ENCODE peak calls at places on chromosomes 11 and 22, in four cellular contexts. One of them, this sample, is unnamed.

GRCh38 chr11:92628401-92629292 is 340.8 kb upstream of the MTNR1B start:
- DNase-seq in mucosa of gallbladder: no peak
- DNase-seq in aorta: no peak
- DNase-seq in HTR-8/SVneo: no peak
- DNase-seq in this sample: peak

GRCh38 chr11:46557684-46558151 is 36.1 kb downstream of the AMBRA1 start:
- DNase-seq in mucosa of gallbladder: no peak
- DNase-seq in HTR-8/SVneo: no peak
- DNase-seq in aorta: no peak
- DNase-seq in this sample: no peak

GRCh38 chr11:85407648-85408047 is 219.5 kb downstream of the DLG2 start:
- DNase-seq in aorta: no peak
- DNase-seq in HTR-8/SVneo: no peak
- DNase-seq in mucosa of gallbladder: no peak
- DNase-seq in this sample: no peak

GRCh38 chr11:85643255-85643654 is 4.5 kb upstream of the TMEM126A start:
- DNase-seq in mucosa of gallbladder: no peak
- DNase-seq in HTR-8/SVneo: no peak
- DNase-seq in aorta: no peak
- DNase-seq in this sample: no peak

GRCh38 chr11:61967924-61968757 is 707 bp upstream of the FTH1 start:
- DNase-seq in mucosa of gallbladder: no peak
- DNase-seq in HTR-8/SVneo: no peak
- DNase-seq in aorta: peak
- DNase-seq in this sample: no peak

GRCh38 chr11:108302121-108302785 is 79.4 kb downstream of the ATM start:
- DNase-seq in mucosa of gallbladder: no peak
- DNase-seq in aorta: no peak
- DNase-seq in HTR-8/SVneo: no peak
- DNase-seq in this sample: peak

GRCh38 chr11:65883058-65883761 is 3.6 kb downstream of the CTSW start:
- DNase-seq in mucosa of gallbladder: no peak
- DNase-seq in aorta: peak
- DNase-seq in HTR-8/SVneo: no peak
- DNase-seq in this sample: no peak

GRCh38 chr11:76030973-76031590 is 175.2 kb downstream of the WNT11 start:
- DNase-seq in HTR-8/SVneo: no peak
- DNase-seq in aorta: no peak
- DNase-seq in mucosa of gallbladder: no peak
- DNase-seq in this sample: no peak

GRCh38 chr22:41925783-41926460 is 684 bp downstream of the TNFRSF13C start:
- DNase-seq in mucosa of gallbladder: peak
- DNase-seq in aorta: peak
- DNase-seq in HTR-8/SVneo: peak
- DNase-seq in this sample: peak

GRCh38 chr22:30017375-30017774 is 62.9 kb upstream of the HORMAD2 start:
- DNase-seq in aorta: no peak
- DNase-seq in HTR-8/SVneo: no peak
- DNase-seq in mucosa of gallbladder: no peak
- DNase-seq in this sample: peak

GRCh38 chr11:102846292-102846691 is 2.9 kb upstream of the MMP3 start:
- DNase-seq in HTR-8/SVneo: peak
- DNase-seq in aorta: no peak
- DNase-seq in mucosa of gallbladder: no peak
- DNase-seq in this sample: no peak

GRCh38 chr11:122330466-122330865 is 214.5 kb upstream of the BLID start:
- DNase-seq in aorta: no peak
- DNase-seq in mucosa of gallbladder: no peak
- DNase-seq in HTR-8/SVneo: no peak
- DNase-seq in this sample: no peak

GRCh38 chr11:133337905-133338536 is 194.3 kb downstream of the OPCML start:
- DNase-seq in HTR-8/SVneo: no peak
- DNase-seq in aorta: no peak
- DNase-seq in mucosa of gallbladder: no peak
- DNase-seq in this sample: no peak

GRCh38 chr22:30868663-30869385 is 99.8 kb downstream of the MORC2 start:
- DNase-seq in mucosa of gallbladder: no peak
- DNase-seq in HTR-8/SVneo: no peak
- DNase-seq in aorta: peak
- DNase-seq in this sample: no peak

GRCh38 chr11:34358258-34358665 is 452 bp upstream of the ABTB2 start:
- DNase-seq in mucosa of gallbladder: peak
- DNase-seq in aorta: peak
- DNase-seq in HTR-8/SVneo: no peak
- DNase-seq in this sample: no peak

GRCh38 chr11:9858822-9859221 is 194.9 kb downstream of the SWAP70 start:
- DNase-seq in mucosa of gallbladder: no peak
- DNase-seq in aorta: no peak
- DNase-seq in HTR-8/SVneo: no peak
- DNase-seq in this sample: no peak

GRCh38 chr11:118001494-118001971 is 15.3 kb downstream of the IL10RA start:
- DNase-seq in aorta: no peak
- DNase-seq in mucosa of gallbladder: no peak
- DNase-seq in HTR-8/SVneo: no peak
- DNase-seq in this sample: no peak

GRCh38 chr11:67292671-67293070 is 3.6 kb downstream of the ANKRD13D start:
- DNase-seq in HTR-8/SVneo: no peak
- DNase-seq in mucosa of gallbladder: no peak
- DNase-seq in aorta: no peak
- DNase-seq in this sample: no peak

GRCh38 chr11:85626496-85626895 is 648 bp downstream of the DLG2 start:
- DNase-seq in HTR-8/SVneo: no peak
- DNase-seq in mucosa of gallbladder: no peak
- DNase-seq in aorta: no peak
- DNase-seq in this sample: no peak

GRCh38 chr22:44727709-44728108 is 24.7 kb upstream of the ARHGAP8 start:
- DNase-seq in aorta: no peak
- DNase-seq in mucosa of gallbladder: no peak
- DNase-seq in HTR-8/SVneo: no peak
- DNase-seq in this sample: no peak

GRCh38 chr11:60182546-60183330 is at the start of gene MS4A6A:
- DNase-seq in HTR-8/SVneo: no peak
- DNase-seq in aorta: no peak
- DNase-seq in mucosa of gallbladder: no peak
- DNase-seq in this sample: no peak

GRCh38 chr11:67276821-67277230 is 10.6 kb downstream of the GRK2 start:
- DNase-seq in HTR-8/SVneo: no peak
- DNase-seq in mucosa of gallbladder: no peak
- DNase-seq in aorta: peak
- DNase-seq in this sample: peak

GRCh38 chr22:36252754-36253522 is at the start of gene APOL1:
- DNase-seq in aorta: no peak
- DNase-seq in HTR-8/SVneo: no peak
- DNase-seq in mucosa of gallbladder: peak
- DNase-seq in this sample: peak

GRCh38 chr11:93329936-93330445 is 551 bp upstream of the DEUP1 start:
- DNase-seq in aorta: no peak
- DNase-seq in HTR-8/SVneo: no peak
- DNase-seq in mucosa of gallbladder: no peak
- DNase-seq in this sample: no peak

GRCh38 chr11:88086297-88086696 is 88.9 kb downstream of the RAB38 start:
- DNase-seq in mucosa of gallbladder: no peak
- DNase-seq in HTR-8/SVneo: no peak
- DNase-seq in aorta: no peak
- DNase-seq in this sample: no peak